ENCODE peak calls at places on chromosomes 11 and 22, in nine cellular contexts. S is endothelial cell of umbilical vein, L is fibroblast of lung, V is K562, I is PC-3, G is neural progenitor cell, T is IMR-90, F is astrocyte, C is neuronal stem cell. D is an unnamed sample.

GRCh38 chr11:20887137-20887536 is 217.8 kb downstream of the NELL1 start:
- DNase-seq in S (no peak), L (no peak), V (no peak), I (no peak), G (no peak), T (no peak), F (no peak), C (no peak), D (no peak)

GRCh38 chr11:69498614-69499175 is 17.2 kb downstream of the LINC01488 start:
- DNase-seq in S (no peak), L (no peak), V (no peak), I (no peak), G (no peak), T (no peak), F (no peak), C (no peak), D (no peak)

GRCh38 chr11:5891216-5891800 is 1.7 kb upstream of the OR52E5 start:
- DNase-seq in S (peak), L (peak), V (peak), I (peak), G (no peak), T (peak), F (peak), C (no peak), D (no peak)

GRCh38 chr22:44944891-44945600 is 64.8 kb downstream of the PHF21B start:
- DNase-seq in S (no peak), L (no peak), V (no peak), I (no peak), G (peak), T (no peak), F (no peak), C (no peak), D (no peak)

GRCh38 chr22:49734882-49735281 is 92.8 kb downstream of the BRD1 start:
- DNase-seq in S (no peak), L (no peak), V (no peak), I (no peak), G (no peak), T (no peak), F (no peak), C (no peak), D (no peak)

GRCh38 chr11:119126675-119127268 is 5.4 kb downstream of the HINFP start:
- DNase-seq in S (peak), L (no peak), V (no peak), I (no peak), G (no peak), T (no peak), F (no peak), C (no peak), D (no peak)

GRCh38 chr22:46671824-46672432 is 51.7 kb downstream of the GRAMD4 start:
- DNase-seq in S (no peak), L (no peak), V (no peak), I (no peak), G (no peak), T (no peak), F (no peak), C (no peak), D (no peak)

GRCh38 chr22:20154602-20155183 is 3.8 kb upstream of the CCDC188 start:
- DNase-seq in S (no peak), L (no peak), V (peak), I (no peak), G (no peak), T (no peak), F (no peak), C (no peak), D (no peak)

GRCh38 chr11:14537134-14537599 is 17.0 kb upstream of the PSMA1 start:
- DNase-seq in S (peak), L (peak), V (peak), I (peak), G (peak), T (peak), F (no peak), C (peak), D (no peak)

GRCh38 chr22:46027219-46028068 is 50.5 kb upstream of the WNT7B start:
- DNase-seq in S (no peak), L (no peak), V (peak), I (no peak), G (peak), T (no peak), F (no peak), C (no peak), D (no peak)

GRCh38 chr11:48055292-48056132 is 75.2 kb downstream of the PTPRJ start:
- DNase-seq in S (no peak), L (no peak), V (peak), I (peak), G (no peak), T (peak), F (peak), C (no peak), D (no peak)

GRCh38 chr11:93622043-93622442 is 39.4 kb upstream of the CEP295 start:
- DNase-seq in S (no peak), L (peak), V (no peak), I (peak), G (no peak), T (no peak), F (no peak), C (no peak), D (no peak)

GRCh38 chr22:31039393-31039792 is 41.7 kb upstream of the SMTN start:
- DNase-seq in S (no peak), L (peak), V (no peak), I (no peak), G (no peak), T (peak), F (no peak), C (no peak), D (no peak)

GRCh38 chr11:77557553-77557952 is 32.2 kb upstream of the AQP11 start:
- DNase-seq in S (peak), L (peak), V (no peak), I (peak), G (peak), T (peak), F (peak), C (no peak), D (peak)

GRCh38 chr11:104705475-104706195 is 192.6 kb downstream of the CASP12 start:
- DNase-seq in S (peak), L (no peak), V (no peak), I (peak), G (no peak), T (peak), F (peak), C (no peak), D (no peak)

GRCh38 chr11:35182317-35182939 is 43.5 kb downstream of the CD44 start:
- DNase-seq in S (no peak), L (no peak), V (no peak), I (peak), G (no peak), T (no peak), F (no peak), C (no peak), D (no peak)

GRCh38 chr11:35178067-35178805 is 39.3 kb downstream of the CD44 start:
- DNase-seq in S (no peak), L (no peak), V (no peak), I (no peak), G (no peak), T (no peak), F (no peak), C (no peak), D (no peak)

GRCh38 chr11:35179466-35180135 is 40.6 kb downstream of the CD44 start:
- DNase-seq in S (no peak), L (no peak), V (no peak), I (peak), G (no peak), T (peak), F (peak), C (no peak), D (no peak)

GRCh38 chr11:35178862-35179261 is 39.9 kb downstream of the CD44 start:
- DNase-seq in S (no peak), L (no peak), V (no peak), I (peak), G (no peak), T (peak), F (no peak), C (no peak), D (no peak)

DNA sequence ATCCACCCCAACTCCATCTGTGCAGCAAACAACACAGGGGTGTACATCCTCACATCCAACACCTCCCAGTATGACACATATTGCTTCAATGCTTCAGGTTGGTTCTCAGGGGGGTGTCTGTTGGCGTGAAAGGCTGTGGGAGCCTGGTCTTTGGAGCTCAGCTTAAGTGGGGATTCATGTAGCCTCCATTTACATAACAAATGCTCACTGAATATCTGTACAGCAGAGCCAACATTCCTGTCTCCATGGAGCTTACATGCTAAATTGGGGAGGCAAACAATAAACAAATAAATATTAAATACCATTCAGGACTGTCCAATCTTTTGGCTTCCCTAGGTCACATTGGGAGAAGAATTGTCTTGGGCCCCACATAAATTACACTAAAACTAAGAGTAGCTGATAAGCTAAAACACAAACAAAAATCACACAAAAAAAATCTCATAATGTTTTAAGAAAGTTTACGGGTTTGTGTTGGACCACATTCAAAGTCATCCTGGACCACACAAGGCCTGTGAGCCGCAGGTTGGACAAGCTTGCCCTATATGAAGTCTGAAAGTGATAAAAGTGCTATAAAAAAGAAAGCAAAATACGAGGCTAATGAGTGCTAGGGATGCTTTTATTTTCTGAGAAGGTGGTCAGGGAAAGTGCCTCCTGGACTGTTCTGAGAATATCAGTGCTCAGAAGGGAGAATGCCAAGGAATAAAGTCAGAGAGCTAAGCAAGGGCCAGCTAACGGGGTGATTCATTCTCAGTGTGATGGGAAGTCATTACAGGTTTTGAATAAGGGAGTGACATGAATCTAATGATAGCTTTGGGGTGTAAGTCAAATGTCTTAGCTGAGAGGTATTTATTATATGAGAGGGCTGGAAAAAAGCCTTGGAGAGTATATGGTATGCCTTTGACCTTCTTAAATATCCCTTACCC is 41.6 kb downstream of the CD44 start:
- DNase-seq in S (no peak), L (no peak), V (no peak), I (no peak), G (peak), T (peak), F (peak), C (no peak), D (no peak)
- H3K27ac ChIP-seq in S (no peak), L (peak), V (no peak), I (peak), G (no peak), T (peak), F (peak), C (no peak), D (no peak)

DNA sequence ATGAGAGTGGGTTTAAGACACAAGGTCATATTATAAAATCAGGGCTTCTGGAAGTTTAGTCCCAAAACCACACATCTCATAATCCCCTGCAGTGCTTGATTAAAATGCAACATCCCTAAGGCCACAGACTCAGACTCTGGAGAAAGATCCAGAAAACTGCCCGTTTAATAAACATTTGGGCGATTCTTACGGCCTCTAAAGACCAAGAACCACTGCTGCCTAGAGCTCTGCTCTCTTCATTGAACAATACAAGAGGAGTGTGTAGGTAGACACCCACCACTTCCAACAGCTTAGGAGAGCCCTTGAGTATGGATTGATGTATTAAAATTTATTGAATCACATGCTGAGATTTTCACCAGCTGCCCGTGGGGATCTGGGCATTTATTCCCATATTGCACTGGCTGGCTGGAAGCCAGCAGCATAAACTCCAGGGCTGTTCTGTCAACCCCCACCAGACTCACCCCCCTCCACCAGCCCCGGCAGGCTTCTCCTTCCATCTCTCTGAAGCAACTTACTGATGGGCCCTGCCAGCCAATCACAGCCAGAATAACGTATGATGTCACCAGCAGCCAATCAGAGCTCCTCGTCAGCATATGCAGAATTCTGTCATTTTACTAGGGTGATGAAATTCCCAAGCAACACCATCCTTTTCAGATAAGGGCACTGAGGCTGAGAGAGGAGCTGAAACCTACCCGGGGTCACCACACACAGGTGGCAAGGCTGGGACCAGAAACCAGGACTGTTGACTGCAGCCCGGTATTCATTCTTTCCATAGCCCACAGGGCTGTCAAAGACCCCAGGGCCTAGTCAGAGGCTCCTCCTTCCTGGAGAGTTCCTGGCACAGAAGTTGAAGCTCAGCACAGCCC is 749 bp upstream of the BEST1 start:
- DNase-seq in S (peak), L (peak), V (peak), I (no peak), G (peak), T (peak), F (peak), C (no peak), D (peak)
- H2AFZ ChIP-seq in S (no peak), L (no peak), V (peak), I (no peak), G (no peak), T (peak), F (no peak), C (peak), D (no peak)

GRCh38 chr22:37739000-37739399 is 42.2 kb downstream of the TRIOBP start:
- DNase-seq in S (no peak), L (peak), V (no peak), I (no peak), G (no peak), T (peak), F (no peak), C (no peak), D (no peak)
- H3K27ac ChIP-seq in S (no peak), L (peak), V (no peak), I (no peak), G (no peak), T (peak), F (no peak), C (no peak), D (no peak)

DNA sequence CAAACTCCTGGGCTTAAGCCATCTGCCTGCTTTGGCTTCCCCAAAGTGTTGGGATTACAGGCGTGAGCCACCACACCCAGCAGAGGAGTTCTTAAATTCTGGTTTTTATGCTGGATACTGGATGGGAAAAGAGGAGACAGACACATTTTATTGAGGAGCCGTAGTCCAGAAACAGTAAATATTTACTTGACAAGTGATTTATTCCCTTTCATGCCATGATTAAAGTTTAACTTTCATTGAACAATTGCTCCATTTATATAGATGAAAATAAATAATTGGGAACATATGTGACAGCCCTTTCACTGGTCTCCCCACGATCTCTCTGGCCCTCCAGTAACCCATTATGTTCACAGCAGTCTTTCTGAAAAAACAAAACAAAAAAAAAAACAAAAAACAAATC is 19.4 kb upstream of the GRK3 start:
- DNase-seq in S (no peak), L (no peak), V (no peak), I (no peak), G (no peak), T (no peak), F (no peak), C (no peak), D (no peak)
- H2AFZ ChIP-seq in S (no peak), L (no peak), V (no peak), I (no peak), G (no peak), T (no peak), F (no peak), C (no peak), D (no peak)

GRCh38 chr22:35628732-35629131 is 11.6 kb upstream of the MB start:
- DNase-seq in S (no peak), L (no peak), V (no peak), I (no peak), G (no peak), T (no peak), F (no peak), C (no peak), D (no peak)
- H3K27ac ChIP-seq in S (no peak), L (peak), V (no peak), I (peak), G (no peak), T (peak), F (peak), C (no peak), D (no peak)

D was measured in H9.